ENCODE peak calls at places on chromosomes 2 and 18, in five cellular contexts. G is head of caudate nucleus, L is HT1080, R is M059J, Y is Calu3. N is an unnamed sample.

GRCh38 chr2:85843543-85843942 is 45.2 kb downstream of the ST3GAL5 start:
- DNase-seq in L (peak; percentile 21), G (no peak), Y (peak; percentile 27), R (no peak), N (peak; percentile 70)

GRCh38 chr2:191218292-191218898 is 26.8 kb upstream of the MYO1B start:
- DNase-seq in L (peak; percentile 81), R (peak; percentile 71), Y (peak; percentile 68), G (peak; percentile 30), N (no peak)

GRCh38 chr2:191950132-191950885 is 103.4 kb upstream of the CAVIN2 start:
- DNase-seq in Y (no peak), G (no peak), R (peak; percentile 53), L (peak; percentile 30), N (no peak)

GRCh38 chr2:168343586-168343985 is 96.2 kb upstream of the STK39 start:
- DNase-seq in L (peak; percentile 62), Y (no peak), G (peak; percentile 45), R (peak; percentile 50), N (peak; percentile 60)

GRCh38 chr18:45774065-45774521 is 50.1 kb downstream of the SLC14A1 start:
- DNase-seq in Y (no peak), R (peak; percentile 95), L (peak; percentile 94), G (no peak), N (no peak)

GRCh38 chr18:12625242-12625641 is 32.7 kb downstream of the SPIRE1 start:
- DNase-seq in R (no peak), Y (no peak), L (no peak), G (no peak), N (no peak)

GRCh38 chr2:100785621-100786296 is 34.2 kb upstream of the NPAS2 start:
- DNase-seq in R (peak; percentile 5), G (no peak), L (peak; percentile 32), Y (no peak), N (no peak)

GRCh38 chr18:3455938-3456685 is 6.1 kb downstream of the TGIF1 start:
- DNase-seq in Y (peak; percentile 40), R (peak; percentile 43), L (peak; percentile 11), G (no peak), N (peak; percentile 60)

GRCh38 chr2:39487398-39488250 is 50.5 kb upstream of the MAP4K3 start:
- DNase-seq in G (no peak), R (no peak), Y (no peak), L (no peak), N (no peak)

GRCh38 chr2:191206613-191207471 is 38.4 kb upstream of the MYO1B start:
- DNase-seq in G (no peak), Y (no peak), R (no peak), L (peak; percentile 40), N (no peak)

GRCh38 chr2:86280191-86280667 is 57.2 kb downstream of the REEP1 start:
- DNase-seq in L (no peak), G (no peak), Y (no peak), R (no peak), N (peak; percentile 92)

GRCh38 chr2:94993176-94994062 is 32.1 kb upstream of the MAL start:
- DNase-seq in R (no peak), Y (no peak), L (no peak), G (no peak), N (no peak)

GRCh38 chr2:160522951-160523700 is 29.5 kb upstream of the RBMS1 start:
- DNase-seq in L (peak; percentile 41), G (no peak), Y (no peak), R (peak; percentile 27), N (no peak)

GRCh38 chr2:58042486-58042970 is 4.1 kb upstream of the VRK2 start:
- DNase-seq in G (no peak), Y (peak; percentile 48), R (peak; percentile 91), L (peak; percentile 92), N (no peak)

GRCh38 chr2:162403884-162404283 is 60.0 kb downstream of the GCA start:
- DNase-seq in G (no peak), L (peak; percentile 78), Y (no peak), R (peak; percentile 76), N (no peak)

GRCh38 chr2:46179037-46179621 is 118.1 kb upstream of the EPAS1 start:
- DNase-seq in R (peak; percentile 93), G (no peak), Y (no peak), L (peak; percentile 89), N (no peak)

GRCh38 chr18:48682768-48683167 is 143.9 kb downstream of the CTIF start:
- DNase-seq in G (no peak), R (no peak), L (no peak), Y (no peak), N (no peak)

GRCh38 chr2:126797622-126798275 is 100.9 kb upstream of the TEX51 start:
- DNase-seq in G (no peak), L (no peak), Y (no peak), R (no peak), N (peak; percentile 90)

GRCh38 chr2:239153806-239154591 is 246.8 kb downstream of the HDAC4 start:
- DNase-seq in Y (no peak), L (no peak), G (no peak), R (no peak), N (no peak)

GRCh38 chr2:217685255-217685605 is 317.6 kb downstream of the TNS1 start:
- DNase-seq in G (no peak), R (peak; percentile 87), L (peak; percentile 66), Y (peak; percentile 85), N (no peak)

GRCh38 chr2:175815537-175815936 is 186.5 kb downstream of the LNPK start:
- DNase-seq in R (peak; percentile 8), G (no peak), L (peak; percentile 43), Y (no peak), N (no peak)

GRCh38 chr2:227960356-227960755 is 88.9 kb downstream of the DAW1 start:
- DNase-seq in G (no peak), R (no peak), L (no peak), Y (no peak), N (no peak)

GRCh38 chr2:175836361-175836760 is 165.7 kb downstream of the LNPK start:
- DNase-seq in R (no peak), G (no peak), Y (no peak), L (no peak), N (no peak)

GRCh38 chr18:10490401-10491289 is 35.2 kb upstream of the NAPG start:
- DNase-seq in Y (peak; percentile 71), L (peak; percentile 38), R (no peak), G (peak; percentile 61), N (no peak)

GRCh38 chr2:121480826-121481225 is 49.9 kb upstream of the RNU4ATAC start:
- DNase-seq in G (no peak), L (peak; percentile 73), Y (peak; percentile 45), R (peak; percentile 81), N (no peak)

GRCh38 chr2:127576433-127577207 is 41.1 kb downstream of the MYO7B start:
- DNase-seq in G (peak; percentile 70), Y (no peak), R (peak; percentile 89), L (no peak), N (peak; percentile 88)

GRCh38 chr2:51760441-51760840 is 728.5 kb upstream of the NRXN1 start:
- DNase-seq in G (no peak), Y (no peak), R (no peak), L (no peak), N (no peak)

N was measured in esophagus muscularis mucosa.